ENCODE peak calls at places on chromosomes 7 and 10, in five cellular contexts. A is DMS153; H is nephron progenitor cell; V is stimulated activated CD4-positive, alpha-beta T cell treated with anti-CD3 and anti-CD28 coated beads, Interleukin-1b, Interleukin-23, amount 100 ng/mL, for 48 hours; I is HAP-1. Z is an unnamed sample.

GRCh38 chr10:95664543-95664942 is 8.0 kb upstream of the ALDH18A1 start:
- DNase-seq in A (no peak), H (no peak), V (no peak), I (no peak), Z (no peak)

GRCh38 chr7:70113543-70113942 is 515.3 kb downstream of the AUTS2 start:
- DNase-seq in A (no peak), H (no peak), V (no peak), I (no peak), Z (no peak)

GRCh38 chr10:13450078-13450477 is 78.7 kb downstream of the BEND7 start:
- DNase-seq in A (no peak), H (no peak), V (no peak), I (no peak), Z (no peak)

GRCh38 chr7:69790915-69791473 is 192.7 kb downstream of the AUTS2 start:
- DNase-seq in A (no peak), H (no peak), V (no peak), I (peak), Z (no peak)

GRCh38 chr10:115432188-115432819 is 339.1 kb downstream of the ATRNL1 start:
- DNase-seq in A (peak), H (no peak), V (no peak), I (no peak), Z (peak)

GRCh38 chr7:158415316-158415715 is 172.3 kb downstream of the PTPRN2 start:
- DNase-seq in A (no peak), H (no peak), V (no peak), I (no peak), Z (no peak)

GRCh38 chr10:72691470-72692056 is 380 bp upstream of the MCU start:
- DNase-seq in A (no peak), H (no peak), V (no peak), I (no peak), Z (no peak)

GRCh38 chr7:81632418-81632817 is 137.4 kb downstream of the HGF start:
- DNase-seq in A (no peak), H (no peak), V (no peak), I (no peak), Z (no peak)

GRCh38 chr10:43943119-43943824 is 294.6 kb upstream of the ZNF32 start:
- DNase-seq in A (no peak), H (no peak), V (no peak), I (no peak), Z (peak)

GRCh38 chr10:111146025-111146640 is 69.3 kb downstream of the ADRA2A start:
- DNase-seq in A (no peak), H (no peak), V (no peak), I (no peak), Z (no peak)

GRCh38 chr10:47061776-47062175 is 150.5 kb downstream of the PTPN20 start:
- DNase-seq in A (no peak), H (no peak), V (no peak), I (no peak), Z (no peak)

GRCh38 chr10:113097046-113097415 is 147.0 kb downstream of the TCF7L2 start:
- DNase-seq in A (no peak), H (no peak), V (no peak), I (no peak), Z (no peak)

GRCh38 chr10:67976292-67977245 is 92.1 kb downstream of the SIRT1 start:
- DNase-seq in A (no peak), H (no peak), V (no peak), I (no peak), Z (no peak)

GRCh38 chr7:150430465-150431085 is 19.9 kb upstream of the GIMAP8 start:
- DNase-seq in A (no peak), H (no peak), V (no peak), I (no peak), Z (no peak)

GRCh38 chr10:79047875-79048638 is 20.7 kb upstream of the ZMIZ1 start:
- DNase-seq in A (no peak), H (no peak), V (peak), I (no peak), Z (peak)

GRCh38 chr10:14431868-14432267 is 101.1 kb upstream of the FRMD4A start:
- DNase-seq in A (no peak), H (no peak), V (no peak), I (no peak), Z (no peak)

GRCh38 chr7:46218461-46219202 is 297.6 kb upstream of the IGFBP3 start:
- DNase-seq in A (no peak), H (no peak), V (no peak), I (no peak), Z (no peak)

GRCh38 chr10:124151466-124152095 is 58.2 kb upstream of the CHST15 start:
- DNase-seq in A (no peak), H (no peak), V (no peak), I (no peak), Z (no peak)

GRCh38 chr10:103451091-103451801 is 924 bp downstream of the CALHM2 start:
- DNase-seq in A (no peak), H (no peak), V (peak), I (peak), Z (peak)

GRCh38 chr10:86036544-86036831 is 330.1 kb downstream of the GRID1 start:
- DNase-seq in A (no peak), H (no peak), V (no peak), I (no peak), Z (no peak)

GRCh38 chr7:130273863-130274262 is 7.2 kb downstream of the CPA2 start:
- DNase-seq in A (peak), H (peak), V (no peak), I (peak), Z (peak)

GRCh38 chr7:120981117-120981516 is 7.4 kb upstream of the CPED1 start:
- DNase-seq in A (no peak), H (no peak), V (no peak), I (no peak), Z (no peak)

GRCh38 chr7:134684165-134684564 is 37.5 kb downstream of the BPGM start:
- DNase-seq in A (no peak), H (no peak), V (no peak), I (no peak), Z (no peak)

GRCh38 chr7:31811650-31812461 is 124.8 kb downstream of the PPP1R17 start:
- DNase-seq in A (peak), H (peak), V (no peak), I (no peak), Z (peak)

GRCh38 chr7:151725844-151726770 is 150.8 kb downstream of the PRKAG2 start:
- DNase-seq in A (peak), H (no peak), V (no peak), I (no peak), Z (no peak)

GRCh38 chr7:105990726-105991465 is 27.8 kb downstream of the CDHR3 start:
- DNase-seq in A (no peak), H (no peak), V (no peak), I (peak), Z (no peak)

GRCh38 chr7:123673752-123674398 is 18.2 kb downstream of the LMOD2 start:
- DNase-seq in A (no peak), H (no peak), V (no peak), I (no peak), Z (no peak)

GRCh38 chr7:116173051-116174028 is 37.0 kb upstream of the TES start:
- DNase-seq in A (peak), H (peak), V (no peak), I (peak), Z (peak)

GRCh38 chr10:76583711-76584161 is 1053.9 kb downstream of the KCNMA1 start:
- DNase-seq in A (no peak), H (no peak), V (no peak), I (no peak), Z (peak)

GRCh38 chr7:80581472-80581871 is 57.0 kb upstream of the CD36 start:
- DNase-seq in A (no peak), H (no peak), V (no peak), I (no peak), Z (no peak)

GRCh38 chr7:28166982-28167715 is 13.4 kb downstream of the JAZF1 start:
- DNase-seq in A (no peak), H (no peak), V (no peak), I (no peak), Z (peak)

GRCh38 chr7:4203786-4204185 is 478.3 kb upstream of the FOXK1 start:
- DNase-seq in A (no peak), H (no peak), V (no peak), I (no peak), Z (peak)

GRCh38 chr7:120079022-120079421 is 194.0 kb upstream of the KCND2 start:
- DNase-seq in A (no peak), H (no peak), V (no peak), I (no peak), Z (no peak)

GRCh38 chr7:44615149-44615611 is 8.8 kb downstream of the OGDH start:
- DNase-seq in A (no peak), H (no peak), V (no peak), I (no peak), Z (no peak)

GRCh38 chr7:132536646-132537395 is 39.4 kb downstream of the PLXNA4 start:
- DNase-seq in A (no peak), H (no peak), V (no peak), I (no peak), Z (no peak)

GRCh38 chr7:158973440-158973839 is 117.1 kb downstream of the DYNC2I1 start:
- DNase-seq in A (peak), H (peak), V (peak), I (no peak), Z (peak)